ENCODE peak calls at places on chromosomes 6 and 20, in four cellular contexts. One of them, this sample, is unnamed.

GRCh38 chr6:90155114-90155513 is 141.5 kb downstream of the BACH2 start:
- DNase-seq in GM12878: no peak
- DNase-seq in HepG2: no peak
- DNase-seq in K562: no peak
- DNase-seq in this sample: no peak

GRCh38 chr20:40579701-40580100 is 109.3 kb downstream of the MAFB start:
- DNase-seq in GM12878: no peak
- DNase-seq in HepG2: no peak
- DNase-seq in K562: no peak
- DNase-seq in this sample: no peak

GRCh38 chr6:136464874-136465273 is 85.3 kb downstream of the MAP7 start:
- DNase-seq in GM12878: no peak
- DNase-seq in HepG2: no peak
- DNase-seq in K562: no peak
- DNase-seq in this sample: no peak

GRCh38 chr6:142647436-142648389 is 297.3 kb downstream of the HIVEP2 start:
- DNase-seq in GM12878: no peak
- DNase-seq in HepG2: peak; percentile 57
- DNase-seq in K562: no peak
- DNase-seq in this sample: no peak

GRCh38 chr6:99746261-99746895 is 139.7 kb downstream of the PRDM13 start:
- DNase-seq in GM12878: peak; percentile 20
- DNase-seq in HepG2: peak; percentile 48
- DNase-seq in K562: peak; percentile 38
- DNase-seq in this sample: peak; percentile 65

GRCh38 chr6:140485740-140486467 is 1111.5 kb upstream of the CITED2 start:
- DNase-seq in GM12878: peak; percentile 9
- DNase-seq in HepG2: no peak
- DNase-seq in K562: no peak
- DNase-seq in this sample: no peak

GRCh38 chr6:87697581-87698552 is 4.2 kb downstream of the AKIRIN2 start:
- DNase-seq in GM12878: no peak
- DNase-seq in HepG2: no peak
- DNase-seq in K562: no peak
- DNase-seq in this sample: no peak

GRCh38 chr20:3696745-3697587 is 15.2 kb upstream of the ADAM33 start:
- DNase-seq in GM12878: no peak
- DNase-seq in HepG2: no peak
- DNase-seq in K562: no peak
- DNase-seq in this sample: no peak

GRCh38 chr6:97841763-97842162 is 558.7 kb upstream of the MMS22L start:
- DNase-seq in GM12878: no peak
- DNase-seq in HepG2: no peak
- DNase-seq in K562: no peak
- DNase-seq in this sample: no peak

GRCh38 chr6:15776458-15776980 is 113.7 kb upstream of the DTNBP1 start:
- DNase-seq in GM12878: peak; percentile 55
- DNase-seq in HepG2: no peak
- DNase-seq in K562: no peak
- DNase-seq in this sample: no peak

GRCh38 chr20:6841128-6841527 is 73.6 kb downstream of the BMP2 start:
- DNase-seq in GM12878: no peak
- DNase-seq in HepG2: no peak
- DNase-seq in K562: no peak
- DNase-seq in this sample: no peak

GRCh38 chr6:17394192-17394611 is 807 bp downstream of the CAP2 start:
- DNase-seq in GM12878: no peak
- DNase-seq in HepG2: peak; percentile 71
- DNase-seq in K562: peak; percentile 6
- DNase-seq in this sample: peak; percentile 56

GRCh38 chr6:4805553-4806307 is 29.5 kb downstream of the CDYL start:
- DNase-seq in GM12878: no peak
- DNase-seq in HepG2: peak; percentile 51
- DNase-seq in K562: no peak
- DNase-seq in this sample: peak; percentile 47

GRCh38 chr6:6631053-6631452 is 42.5 kb downstream of the LY86 start:
- DNase-seq in GM12878: no peak
- DNase-seq in HepG2: no peak
- DNase-seq in K562: no peak
- DNase-seq in this sample: no peak

GRCh38 chr6:6629416-6629815 is 40.9 kb downstream of the LY86 start:
- DNase-seq in GM12878: no peak
- DNase-seq in HepG2: no peak
- DNase-seq in K562: no peak
- DNase-seq in this sample: no peak

GRCh38 chr6:6633898-6634734 is 45.6 kb downstream of the LY86 start:
- DNase-seq in GM12878: no peak
- DNase-seq in HepG2: no peak
- DNase-seq in K562: no peak
- DNase-seq in this sample: no peak

GRCh38 chr6:6634735-6635075 is 46.2 kb downstream of the LY86 start:
- DNase-seq in GM12878: no peak
- DNase-seq in HepG2: no peak
- DNase-seq in K562: no peak
- DNase-seq in this sample: no peak

DNA sequence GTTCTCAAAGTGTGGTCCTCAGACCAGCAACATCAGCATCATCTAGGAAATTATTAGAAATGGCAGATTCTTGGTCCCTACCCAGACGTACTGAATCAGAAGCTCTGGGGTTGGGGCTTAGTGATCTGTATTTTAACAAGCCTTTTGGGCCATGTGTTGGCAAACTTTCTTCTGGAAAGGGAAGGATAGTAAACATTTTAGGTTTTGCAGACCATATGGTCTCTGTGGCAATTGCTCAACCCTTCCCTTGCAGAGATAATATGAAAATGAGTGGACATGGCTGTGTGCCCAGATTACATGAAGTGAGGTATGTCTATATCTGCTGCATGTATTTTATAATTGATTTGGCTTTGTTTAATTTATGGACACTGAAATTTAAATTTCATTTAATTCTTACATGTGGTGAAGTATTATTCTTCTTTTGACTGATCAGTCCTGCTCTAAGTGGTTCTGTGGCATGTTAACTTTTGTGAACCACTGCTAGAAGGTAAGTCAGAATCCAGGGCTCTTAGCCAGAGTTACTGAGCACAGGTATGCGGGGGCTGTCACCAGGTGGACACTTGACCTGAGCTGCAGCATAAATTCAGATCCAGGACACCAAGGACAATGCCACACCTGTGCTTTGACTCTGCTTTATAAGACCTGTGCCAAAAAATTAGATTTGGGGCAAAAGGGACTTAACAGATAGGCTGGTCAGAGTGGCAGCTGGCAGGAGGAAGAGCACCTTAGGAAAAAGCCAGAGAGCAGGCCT is 43.2 kb downstream of the LY86 start:
- DNase-seq in GM12878: no peak
- DNase-seq in HepG2: no peak
- DNase-seq in K562: no peak
- DNase-seq in this sample: no peak
- TF ChIP-seq BHLHE40 in GM12878: no peak
- TF ChIP-seq BHLHE40 in HepG2: no peak
- TF ChIP-seq BHLHE40 in K562: no peak
- TF ChIP-seq BHLHE40 in this sample: no peak

GRCh38 chr6:147941143-147941542 is 401.5 kb upstream of the SASH1 start:
- DNase-seq in GM12878: no peak
- DNase-seq in HepG2: no peak
- DNase-seq in K562: no peak
- DNase-seq in this sample: no peak

GRCh38 chr6:147930743-147931142 is 411.9 kb upstream of the SASH1 start:
- DNase-seq in GM12878: no peak
- DNase-seq in HepG2: no peak
- DNase-seq in K562: no peak
- DNase-seq in this sample: no peak

GRCh38 chr6:147935656-147936055 is 407.0 kb upstream of the SASH1 start:
- DNase-seq in GM12878: no peak
- DNase-seq in HepG2: no peak
- DNase-seq in K562: no peak
- DNase-seq in this sample: no peak

GRCh38 chr6:147933201-147933600 is 409.4 kb upstream of the SASH1 start:
- DNase-seq in GM12878: no peak
- DNase-seq in HepG2: no peak
- DNase-seq in K562: no peak
- DNase-seq in this sample: no peak

GRCh38 chr6:147936703-147937102 is 405.9 kb upstream of the SASH1 start:
- DNase-seq in GM12878: no peak
- DNase-seq in HepG2: no peak
- DNase-seq in K562: no peak
- DNase-seq in this sample: no peak
- TF ChIP-seq FOXK2 in GM12878: no peak
- TF ChIP-seq FOXK2 in HepG2: no peak
- TF ChIP-seq FOXK2 in K562: no peak
- TF ChIP-seq FOXK2 in this sample: no peak

GRCh38 chr6:75431379-75431778 is 62.2 kb downstream of the FILIP1 start:
- DNase-seq in GM12878: no peak
- DNase-seq in HepG2: no peak
- DNase-seq in K562: no peak
- DNase-seq in this sample: no peak
- TF ChIP-seq BHLHE40 in GM12878: no peak
- TF ChIP-seq BHLHE40 in HepG2: no peak
- TF ChIP-seq BHLHE40 in K562: no peak
- TF ChIP-seq BHLHE40 in this sample: no peak

DNA sequence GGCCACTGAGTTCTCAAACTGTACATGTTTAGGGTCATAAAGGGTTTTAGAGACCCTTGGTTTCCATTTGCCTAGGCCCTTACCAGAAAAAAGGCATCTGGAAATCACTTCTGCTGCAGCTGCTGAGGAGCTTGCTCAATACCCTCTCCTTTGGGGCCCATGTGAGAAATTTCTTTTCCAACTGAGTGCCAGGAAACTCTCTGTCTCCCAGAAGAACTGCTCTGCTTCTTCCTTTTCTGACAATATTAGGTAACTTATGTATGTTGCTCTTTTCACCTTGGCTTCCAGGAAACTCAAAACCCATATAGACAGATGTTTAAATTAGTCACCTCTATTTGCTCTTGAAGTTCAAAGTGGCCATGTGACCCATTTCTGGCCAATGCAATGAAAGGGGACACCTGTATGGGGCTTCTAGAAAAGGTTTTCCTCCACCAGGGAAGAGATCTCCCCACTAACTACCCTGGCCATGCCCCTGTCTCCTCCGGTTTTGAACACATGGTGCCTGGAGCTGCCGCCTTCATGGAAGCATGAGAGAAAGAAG is 121.6 kb downstream of the PREX1 start:
- DNase-seq in GM12878: no peak
- DNase-seq in HepG2: no peak
- DNase-seq in K562: no peak
- DNase-seq in this sample: no peak
- TF ChIP-seq FOXK2 in GM12878: no peak
- TF ChIP-seq FOXK2 in HepG2: no peak
- TF ChIP-seq FOXK2 in K562: no peak
- TF ChIP-seq FOXK2 in this sample: no peak

GRCh38 chr20:11935212-11935611 is 17.5 kb downstream of the BTBD3 start:
- DNase-seq in GM12878: no peak
- DNase-seq in HepG2: no peak
- DNase-seq in K562: no peak
- DNase-seq in this sample: no peak

GRCh38 chr20:11935754-11936551 is 18.3 kb downstream of the BTBD3 start:
- DNase-seq in GM12878: no peak
- DNase-seq in HepG2: peak; percentile 17
- DNase-seq in K562: no peak
- DNase-seq in this sample: no peak

GRCh38 chr20:11941593-11942261 is 24.0 kb downstream of the BTBD3 start:
- DNase-seq in GM12878: no peak
- DNase-seq in HepG2: no peak
- DNase-seq in K562: no peak
- DNase-seq in this sample: no peak

GRCh38 chr20:11937230-11937629 is 19.5 kb downstream of the BTBD3 start:
- DNase-seq in GM12878: no peak
- DNase-seq in HepG2: no peak
- DNase-seq in K562: no peak
- DNase-seq in this sample: no peak
- TF ChIP-seq BHLHE40 in GM12878: no peak
- TF ChIP-seq BHLHE40 in HepG2: no peak
- TF ChIP-seq BHLHE40 in K562: no peak
- TF ChIP-seq BHLHE40 in this sample: no peak

DNA sequence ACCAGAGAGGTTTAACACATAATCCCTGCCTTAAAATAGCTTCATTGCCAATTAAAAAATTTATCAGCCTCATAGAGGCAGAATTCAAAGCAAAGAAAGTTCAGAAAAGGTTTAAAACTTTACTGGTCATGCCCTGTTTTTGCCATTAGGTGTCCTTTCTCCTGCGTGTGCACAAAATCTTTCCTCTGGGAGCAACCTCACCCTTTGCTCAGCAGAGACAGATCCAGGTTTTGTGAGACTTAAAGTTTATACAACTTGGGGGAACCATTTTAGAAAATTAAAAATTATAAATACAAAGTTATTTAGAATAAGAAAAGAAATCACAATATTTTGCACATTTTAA is 41.8 kb upstream of the SLC22A16 start:
- DNase-seq in GM12878: no peak
- DNase-seq in HepG2: peak; percentile 34
- DNase-seq in K562: no peak
- DNase-seq in this sample: peak; percentile 76
- TF ChIP-seq FOXK2 in GM12878: no peak
- TF ChIP-seq FOXK2 in HepG2: no peak
- TF ChIP-seq FOXK2 in K562: no peak
- TF ChIP-seq FOXK2 in this sample: no peak